ENCODE peak calls at places on chromosomes 16 and 17, in six cellular contexts. G, C, V, O, Q and S are unnamed samples.

GRCh38 chr17:55410722-55411462 is 10.7 kb downstream of the MMD start:
- DNase-seq in G (no peak), C (no peak), O (no peak), Q (no peak), V (no peak), S (no peak)

GRCh38 chr17:17874478-17874877 is 37.7 kb upstream of the SREBF1 start:
- DNase-seq in G (no peak), C (no peak), O (no peak), V (peak), Q (peak), S (no peak)

GRCh38 chr17:50153650-50154575 is 3.4 kb upstream of the PPP1R9B start:
- DNase-seq in G (no peak), Q (peak), V (no peak), O (no peak), C (no peak), S (peak)

GRCh38 chr17:57268176-57268575 is 11.9 kb downstream of the MSI2 start:
- DNase-seq in C (no peak), O (no peak), G (no peak), V (no peak), Q (no peak), S (no peak)

GRCh38 chr16:27228621-27229501 is 25.5 kb downstream of the KDM8 start:
- DNase-seq in C (no peak), Q (no peak), O (no peak), V (no peak), G (no peak), S (peak)

GRCh38 chr17:9676742-9677387 is 31.5 kb downstream of the USP43 start:
- DNase-seq in C (no peak), V (peak), Q (peak), G (no peak), O (no peak), S (no peak)

GRCh38 chr16:86925067-86925791 is 346.9 kb downstream of the FOXL1 start:
- DNase-seq in C (no peak), V (no peak), O (no peak), Q (peak), G (no peak), S (peak)

GRCh38 chr17:27282054-27282501 is 11.8 kb upstream of the WSB1 start:
- DNase-seq in G (no peak), C (no peak), V (no peak), O (no peak), Q (no peak), S (no peak)

GRCh38 chr16:79062336-79062735 is 538.2 kb downstream of the MAF start:
- DNase-seq in C (no peak), Q (no peak), V (no peak), O (no peak), G (no peak), S (no peak)

GRCh38 chr16:57028086-57028485 is 38.7 kb downstream of the NLRC5 start:
- DNase-seq in V (no peak), G (no peak), Q (no peak), O (no peak), C (no peak), S (no peak)

GRCh38 chr16:30104492-30104891 is 8.5 kb upstream of the YPEL3 start:
- DNase-seq in C (no peak), O (no peak), G (no peak), Q (no peak), V (no peak), S (no peak)

GRCh38 chr16:49855822-49856740 is at the start of gene ZNF423:
- DNase-seq in Q (no peak), O (no peak), C (no peak), V (no peak), G (no peak), S (no peak)

GRCh38 chr17:19867094-19867653 is 562 bp downstream of the ULK2 start:
- DNase-seq in O (peak), V (no peak), C (peak), Q (peak), G (peak), S (no peak)

GRCh38 chr16:48146710-48147109 is 9.1 kb downstream of the ABCC12 start:
- DNase-seq in G (no peak), C (no peak), V (no peak), Q (peak), O (no peak), S (no peak)

GRCh38 chr16:4090476-4090875 is 25.8 kb downstream of the ADCY9 start:
- DNase-seq in V (no peak), G (no peak), C (no peak), O (no peak), Q (no peak), S (no peak)

GRCh38 chr17:4860651-4861050 is 27.5 kb downstream of the MINK1 start:
- DNase-seq in G (no peak), Q (no peak), V (no peak), O (no peak), C (no peak), S (no peak)

GRCh38 chr16:87698676-87699179 is 67.1 kb downstream of the KLHDC4 start:
- DNase-seq in O (no peak), C (no peak), V (no peak), G (no peak), Q (no peak), S (no peak)

GRCh38 chr17:47295037-47295873 is 28.5 kb upstream of the EFCAB13 start:
- DNase-seq in Q (peak), O (no peak), V (no peak), G (no peak), C (no peak), S (no peak)

GRCh38 chr16:11956558-11956957 is 8.5 kb upstream of the TNFRSF17 start:
- DNase-seq in G (no peak), O (no peak), Q (peak), V (no peak), C (no peak), S (no peak)

GRCh38 chr17:30332057-30332542 is 1.8 kb downstream of the TMIGD1 start:
- DNase-seq in C (peak), V (no peak), G (no peak), Q (peak), O (no peak), S (no peak)

GRCh38 chr17:49849711-49850610 is 2.1 kb upstream of the TAC4 start:
- DNase-seq in G (no peak), Q (no peak), V (no peak), C (no peak), O (no peak), S (no peak)

GRCh38 chr17:32529604-32530003 is 42.8 kb downstream of the CDK5R1 start:
- DNase-seq in Q (no peak), O (no peak), V (no peak), C (no peak), G (no peak), S (no peak)

GRCh38 chr17:62581769-62582168 is 45.7 kb upstream of the MRC2 start:
- DNase-seq in V (no peak), G (no peak), C (no peak), O (no peak), Q (no peak), S (no peak)

GRCh38 chr17:54900457-54901229 is at the start of gene TOM1L1:
- DNase-seq in V (no peak), C (no peak), O (no peak), Q (peak), G (no peak), S (peak)

GRCh38 chr16:87684106-87684677 is 81.6 kb downstream of the KLHDC4 start:
- DNase-seq in O (no peak), Q (no peak), G (no peak), C (no peak), V (no peak), S (no peak)

GRCh38 chr17:51000835-51001638 is 119.6 kb downstream of the SPAG9 start:
- DNase-seq in Q (peak), G (no peak), C (no peak), V (no peak), O (peak), S (peak)

GRCh38 chr16:72873853-72874252 is 174.1 kb downstream of the ZFHX3 start:
- DNase-seq in V (no peak), O (no peak), C (no peak), G (no peak), Q (no peak), S (peak)

GRCh38 chr17:42163113-42163512 is 8.3 kb upstream of the RAB5C start:
- DNase-seq in O (no peak), V (no peak), G (no peak), Q (no peak), C (no peak), S (peak)

GRCh38 chr17:64115043-64115698 is 14.8 kb downstream of the ERN1 start:
- DNase-seq in Q (no peak), O (no peak), C (no peak), V (peak), G (no peak), S (no peak)

GRCh38 chr17:44733753-44734152 is 25.0 kb upstream of the ADAM11 start:
- DNase-seq in G (no peak), Q (no peak), O (no peak), C (no peak), V (no peak), S (peak)

GRCh38 chr17:11388061-11388460 is 147.0 kb downstream of the SHISA6 start:
- DNase-seq in Q (no peak), C (no peak), G (no peak), O (no peak), V (no peak), S (no peak)

GRCh38 chr16:80993293-80993691 is 13.4 kb downstream of the CMC2 start:
- DNase-seq in G (no peak), V (peak), C (no peak), Q (peak), O (no peak), S (peak)

GRCh38 chr17:44004077-44004760 is at the start of gene NAGS:
- DNase-seq in V (no peak), C (no peak), G (no peak), O (no peak), Q (peak), S (peak)

GRCh38 chr17:47225911-47226688 is 17.0 kb downstream of the MYL4 start:
- DNase-seq in C (no peak), V (no peak), G (no peak), Q (no peak), O (no peak), S (no peak)

GRCh38 chr16:87815567-87815966 is 49.8 kb upstream of the KLHDC4 start:
- DNase-seq in C (no peak), Q (peak), G (no peak), V (no peak), O (no peak), S (no peak)

GRCh38 chr16:87707097-87707496 is 58.7 kb downstream of the KLHDC4 start:
- DNase-seq in O (no peak), V (no peak), Q (no peak), G (no peak), C (no peak), S (no peak)

GRCh38 chr16:88685156-88686061 is 898 bp downstream of the SNAI3 start:
- DNase-seq in V (no peak), G (peak), Q (peak), C (peak), O (peak), S (peak)